ENCODE peak calls at places on chromosomes 2 and 18, in five cellular contexts. V is COR-L47, R is neural progenitor cell, P is body of pancreas, I is WTC11. S is an unnamed sample.

GRCh38 chr18:3118195-3119010 is 101.4 kb downstream of the MYOM1 start:
- DNase-seq in V (no peak), R (no peak), P (no peak), I (no peak), S (no peak)

GRCh38 chr2:110732422-110733413 is at the start of gene ACOXL:
- DNase-seq in V (peak), R (peak), P (peak), I (peak), S (no peak)

GRCh38 chr2:102983786-102984185 is 222.0 kb downstream of the TMEM182 start:
- DNase-seq in V (no peak), R (no peak), P (no peak), I (no peak), S (no peak)

GRCh38 chr2:204315236-204315662 is 230.0 kb upstream of the PARD3B start:
- DNase-seq in V (no peak), R (no peak), P (no peak), I (no peak), S (peak)

GRCh38 chr18:54630963-54631362 is 39.9 kb downstream of the DYNAP start:
- DNase-seq in V (no peak), R (no peak), P (no peak), I (no peak), S (no peak)

GRCh38 chr18:28050561-28050960 is 126.4 kb downstream of the CDH2 start:
- DNase-seq in V (no peak), R (no peak), P (no peak), I (no peak), S (no peak)

GRCh38 chr18:6249110-6249680 is 165.5 kb downstream of the L3MBTL4 start:
- DNase-seq in V (no peak), R (no peak), P (no peak), I (no peak), S (no peak)

GRCh38 chr2:165293439-165294420 is 54.5 kb downstream of the SCN2A start:
- DNase-seq in V (peak), R (peak), P (peak), I (no peak), S (peak)

GRCh38 chr2:216653931-216654365 is 20.7 kb downstream of the IGFBP2 start:
- DNase-seq in V (no peak), R (no peak), P (no peak), I (no peak), S (no peak)

GRCh38 chr2:171390941-171391516 is 42.8 kb downstream of the METTL8 start:
- DNase-seq in V (peak), R (no peak), P (no peak), I (no peak), S (no peak)

GRCh38 chr2:111659361-111660281 is 224.4 kb downstream of the ANAPC1 start:
- DNase-seq in V (no peak), R (no peak), P (peak), I (peak), S (no peak)

GRCh38 chr2:7209776-7210555 is 292.8 kb downstream of the RNF144A start:
- DNase-seq in V (peak), R (peak), P (no peak), I (no peak), S (peak)

GRCh38 chr2:187264612-187265011 is 183.4 kb downstream of the CALCRL start:
- DNase-seq in V (no peak), R (no peak), P (no peak), I (no peak), S (no peak)

GRCh38 chr2:15730545-15731212 is 139.0 kb downstream of the DDX1 start:
- DNase-seq in V (peak), R (no peak), P (peak), I (no peak), S (peak)

GRCh38 chr2:68849579-68850030 is 21.6 kb downstream of the BMP10 start:
- DNase-seq in V (no peak), R (no peak), P (no peak), I (no peak), S (no peak)

GRCh38 chr2:127820080-127820668 is 9.2 kb upstream of the WDR33 start:
- DNase-seq in V (no peak), R (peak), P (no peak), I (no peak), S (no peak)

GRCh38 chr18:48990497-48991298 is 39.9 kb upstream of the SMAD7 start:
- DNase-seq in V (no peak), R (no peak), P (no peak), I (no peak), S (no peak)

GRCh38 chr18:28167835-28168349 is 9.0 kb downstream of the CDH2 start:
- DNase-seq in V (no peak), R (no peak), P (no peak), I (no peak), S (no peak)

GRCh38 chr2:234251326-234252271 is 201.1 kb downstream of the SPP2 start:
- DNase-seq in V (no peak), R (no peak), P (no peak), I (no peak), S (no peak)

GRCh38 chr2:98749053-98749450 is 18.1 kb upstream of the MGAT4A start:
- DNase-seq in V (no peak), R (no peak), P (no peak), I (no peak), S (peak)

GRCh38 chr2:24409700-24410556 is 49.6 kb upstream of the ITSN2 start:
- DNase-seq in V (peak), R (peak), P (peak), I (peak), S (peak)

GRCh38 chr2:10356459-10356851 is 53.8 kb downstream of the HPCAL1 start:
- DNase-seq in V (no peak), R (no peak), P (no peak), I (no peak), S (no peak)

GRCh38 chr18:10291568-10291981 is 162.9 kb upstream of the APCDD1 start:
- DNase-seq in V (no peak), R (peak), P (no peak), I (no peak), S (no peak)

GRCh38 chr2:191657977-191658376 is 20.0 kb upstream of the NABP1 start:
- DNase-seq in V (no peak), R (no peak), P (no peak), I (no peak), S (no peak)

GRCh38 chr18:76405761-76406356 is 89.2 kb downstream of the ZNF516 start:
- DNase-seq in V (peak), R (peak), P (peak), I (peak), S (peak)

GRCh38 chr2:170261566-170261965 is 83.6 kb downstream of the MYO3B start:
- DNase-seq in V (no peak), R (no peak), P (no peak), I (no peak), S (no peak)

GRCh38 chr2:174779361-174779928 is 15.2 kb upstream of the CHRNA1 start:
- DNase-seq in V (no peak), R (no peak), P (no peak), I (no peak), S (peak)

GRCh38 chr2:96409543-96410184 is 74.1 kb downstream of the NCAPH start:
- DNase-seq in V (peak), R (peak), P (peak), I (no peak), S (no peak)

GRCh38 chr2:14422426-14422825 is 210.1 kb upstream of the LRATD1 start:
- DNase-seq in V (no peak), R (no peak), P (no peak), I (no peak), S (no peak)

GRCh38 chr2:192123847-192124246 is 70.9 kb downstream of the TMEFF2 start:
- DNase-seq in V (no peak), R (no peak), P (no peak), I (no peak), S (no peak)

GRCh38 chr2:41963661-41964525 is 83.9 kb upstream of the PKDCC start:
- DNase-seq in V (peak), R (peak), P (peak), I (peak), S (peak)

GRCh38 chr2:229980440-229981184 is 58.3 kb downstream of the FBXO36 start:
- DNase-seq in V (no peak), R (peak), P (peak), I (peak), S (peak)

GRCh38 chr2:239465017-239466001 is 64.5 kb upstream of the HDAC4 start:
- DNase-seq in V (peak), R (no peak), P (peak), I (no peak), S (no peak)

GRCh38 chr18:10661333-10661732 is 135.5 kb downstream of the NAPG start:
- DNase-seq in V (no peak), R (no peak), P (no peak), I (no peak), S (no peak)

GRCh38 chr2:146262606-146263005 is 1582.2 kb upstream of the ACVR2A start:
- DNase-seq in V (no peak), R (no peak), P (no peak), I (no peak), S (no peak)

S was measured in NCI-H82.